ENCODE peak calls at places on chromosomes 1 and 21, in six cellular contexts. One of them, this sample, is unnamed.

GRCh38 chr21:42518216-42518615 is 4.6 kb downstream of the SLC37A1 start:
- DNase-seq in substantia nigra: no peak
- DNase-seq in activated T-helper 2 cell treated with anti-CD3 and anti-CD28 coated beads, Interferon-gamma antibody, Interleukin-2, Interleukin-4, amounts not matched to agents 10 μg/mL and 5 μg/mL and 100 μg/mL, durations not matched to agents 14 hours and 24 hours and 36 hours: no peak
- DNase-seq in globus pallidus: no peak
- DNase-seq in NCI-H1105 treated with DMSO at 0.1 percent for 48 hours: no peak
- DNase-seq in fibroblast of pulmonary artery: peak
- DNase-seq in this sample: no peak

GRCh38 chr1:202105571-202106339 is 17.0 kb upstream of the GPR37L1 start:
- DNase-seq in substantia nigra: no peak
- DNase-seq in activated T-helper 2 cell treated with anti-CD3 and anti-CD28 coated beads, Interferon-gamma antibody, Interleukin-2, Interleukin-4, amounts not matched to agents 10 μg/mL and 5 μg/mL and 100 μg/mL, durations not matched to agents 14 hours and 24 hours and 36 hours: no peak
- DNase-seq in globus pallidus: no peak
- DNase-seq in NCI-H1105 treated with DMSO at 0.1 percent for 48 hours: no peak
- DNase-seq in fibroblast of pulmonary artery: peak
- DNase-seq in this sample: no peak

GRCh38 chr1:54167422-54168139 is 14.8 kb upstream of the CDCP2 start:
- DNase-seq in substantia nigra: no peak
- DNase-seq in activated T-helper 2 cell treated with anti-CD3 and anti-CD28 coated beads, Interferon-gamma antibody, Interleukin-2, Interleukin-4, amounts not matched to agents 10 μg/mL and 5 μg/mL and 100 μg/mL, durations not matched to agents 14 hours and 24 hours and 36 hours: no peak
- DNase-seq in globus pallidus: no peak
- DNase-seq in NCI-H1105 treated with DMSO at 0.1 percent for 48 hours: no peak
- DNase-seq in fibroblast of pulmonary artery: peak
- DNase-seq in this sample: no peak

GRCh38 chr1:117029690-117030089 is 28.1 kb downstream of the CD101 start:
- DNase-seq in substantia nigra: no peak
- DNase-seq in activated T-helper 2 cell treated with anti-CD3 and anti-CD28 coated beads, Interferon-gamma antibody, Interleukin-2, Interleukin-4, amounts not matched to agents 10 μg/mL and 5 μg/mL and 100 μg/mL, durations not matched to agents 14 hours and 24 hours and 36 hours: no peak
- DNase-seq in globus pallidus: no peak
- DNase-seq in NCI-H1105 treated with DMSO at 0.1 percent for 48 hours: no peak
- DNase-seq in fibroblast of pulmonary artery: no peak
- DNase-seq in this sample: no peak

GRCh38 chr1:107821340-107821739 is 143.6 kb downstream of the VAV3 start:
- DNase-seq in substantia nigra: no peak
- DNase-seq in activated T-helper 2 cell treated with anti-CD3 and anti-CD28 coated beads, Interferon-gamma antibody, Interleukin-2, Interleukin-4, amounts not matched to agents 10 μg/mL and 5 μg/mL and 100 μg/mL, durations not matched to agents 14 hours and 24 hours and 36 hours: no peak
- DNase-seq in globus pallidus: no peak
- DNase-seq in NCI-H1105 treated with DMSO at 0.1 percent for 48 hours: no peak
- DNase-seq in fibroblast of pulmonary artery: no peak
- DNase-seq in this sample: no peak

GRCh38 chr21:26845066-26845749 is at the start of gene ADAMTS1:
- DNase-seq in substantia nigra: peak
- DNase-seq in activated T-helper 2 cell treated with anti-CD3 and anti-CD28 coated beads, Interferon-gamma antibody, Interleukin-2, Interleukin-4, amounts not matched to agents 10 μg/mL and 5 μg/mL and 100 μg/mL, durations not matched to agents 14 hours and 24 hours and 36 hours: peak
- DNase-seq in globus pallidus: peak
- DNase-seq in NCI-H1105 treated with DMSO at 0.1 percent for 48 hours: no peak
- DNase-seq in fibroblast of pulmonary artery: peak
- DNase-seq in this sample: peak

GRCh38 chr1:59738152-59738551 is 76.6 kb upstream of the HOOK1 start:
- DNase-seq in substantia nigra: no peak
- DNase-seq in activated T-helper 2 cell treated with anti-CD3 and anti-CD28 coated beads, Interferon-gamma antibody, Interleukin-2, Interleukin-4, amounts not matched to agents 10 μg/mL and 5 μg/mL and 100 μg/mL, durations not matched to agents 14 hours and 24 hours and 36 hours: no peak
- DNase-seq in globus pallidus: no peak
- DNase-seq in NCI-H1105 treated with DMSO at 0.1 percent for 48 hours: peak
- DNase-seq in fibroblast of pulmonary artery: no peak
- DNase-seq in this sample: peak

GRCh38 chr1:200029624-200030074 is 2.1 kb downstream of the NR5A2 start:
- DNase-seq in substantia nigra: no peak
- DNase-seq in activated T-helper 2 cell treated with anti-CD3 and anti-CD28 coated beads, Interferon-gamma antibody, Interleukin-2, Interleukin-4, amounts not matched to agents 10 μg/mL and 5 μg/mL and 100 μg/mL, durations not matched to agents 14 hours and 24 hours and 36 hours: no peak
- DNase-seq in globus pallidus: no peak
- DNase-seq in NCI-H1105 treated with DMSO at 0.1 percent for 48 hours: no peak
- DNase-seq in fibroblast of pulmonary artery: no peak
- DNase-seq in this sample: peak

GRCh38 chr1:58749646-58750045 is 34.2 kb downstream of the JUN start:
- DNase-seq in substantia nigra: no peak
- DNase-seq in activated T-helper 2 cell treated with anti-CD3 and anti-CD28 coated beads, Interferon-gamma antibody, Interleukin-2, Interleukin-4, amounts not matched to agents 10 μg/mL and 5 μg/mL and 100 μg/mL, durations not matched to agents 14 hours and 24 hours and 36 hours: no peak
- DNase-seq in globus pallidus: no peak
- DNase-seq in NCI-H1105 treated with DMSO at 0.1 percent for 48 hours: no peak
- DNase-seq in fibroblast of pulmonary artery: no peak
- DNase-seq in this sample: no peak

GRCh38 chr21:45528028-45528705 is 14.1 kb downstream of the SLC19A1 start:
- DNase-seq in substantia nigra: no peak
- DNase-seq in activated T-helper 2 cell treated with anti-CD3 and anti-CD28 coated beads, Interferon-gamma antibody, Interleukin-2, Interleukin-4, amounts not matched to agents 10 μg/mL and 5 μg/mL and 100 μg/mL, durations not matched to agents 14 hours and 24 hours and 36 hours: no peak
- DNase-seq in globus pallidus: no peak
- DNase-seq in NCI-H1105 treated with DMSO at 0.1 percent for 48 hours: no peak
- DNase-seq in fibroblast of pulmonary artery: no peak
- DNase-seq in this sample: no peak

GRCh38 chr1:213989071-213989739 is 1.4 kb downstream of the PROX1 start:
- DNase-seq in substantia nigra: no peak
- DNase-seq in activated T-helper 2 cell treated with anti-CD3 and anti-CD28 coated beads, Interferon-gamma antibody, Interleukin-2, Interleukin-4, amounts not matched to agents 10 μg/mL and 5 μg/mL and 100 μg/mL, durations not matched to agents 14 hours and 24 hours and 36 hours: no peak
- DNase-seq in globus pallidus: peak
- DNase-seq in NCI-H1105 treated with DMSO at 0.1 percent for 48 hours: peak
- DNase-seq in fibroblast of pulmonary artery: no peak
- DNase-seq in this sample: peak

GRCh38 chr1:48761986-48762385 is 14.7 kb downstream of the BEND5 start:
- DNase-seq in substantia nigra: no peak
- DNase-seq in activated T-helper 2 cell treated with anti-CD3 and anti-CD28 coated beads, Interferon-gamma antibody, Interleukin-2, Interleukin-4, amounts not matched to agents 10 μg/mL and 5 μg/mL and 100 μg/mL, durations not matched to agents 14 hours and 24 hours and 36 hours: no peak
- DNase-seq in globus pallidus: peak
- DNase-seq in NCI-H1105 treated with DMSO at 0.1 percent for 48 hours: no peak
- DNase-seq in fibroblast of pulmonary artery: peak
- DNase-seq in this sample: no peak

GRCh38 chr21:24118738-24119470 is 1488.4 kb downstream of the MRPL39 start:
- DNase-seq in substantia nigra: no peak
- DNase-seq in activated T-helper 2 cell treated with anti-CD3 and anti-CD28 coated beads, Interferon-gamma antibody, Interleukin-2, Interleukin-4, amounts not matched to agents 10 μg/mL and 5 μg/mL and 100 μg/mL, durations not matched to agents 14 hours and 24 hours and 36 hours: no peak
- DNase-seq in globus pallidus: no peak
- DNase-seq in NCI-H1105 treated with DMSO at 0.1 percent for 48 hours: no peak
- DNase-seq in fibroblast of pulmonary artery: peak
- DNase-seq in this sample: no peak

GRCh38 chr1:203083463-203083921 is 2.3 kb downstream of the MYOG start:
- DNase-seq in substantia nigra: no peak
- DNase-seq in activated T-helper 2 cell treated with anti-CD3 and anti-CD28 coated beads, Interferon-gamma antibody, Interleukin-2, Interleukin-4, amounts not matched to agents 10 μg/mL and 5 μg/mL and 100 μg/mL, durations not matched to agents 14 hours and 24 hours and 36 hours: no peak
- DNase-seq in globus pallidus: no peak
- DNase-seq in NCI-H1105 treated with DMSO at 0.1 percent for 48 hours: no peak
- DNase-seq in fibroblast of pulmonary artery: no peak
- DNase-seq in this sample: no peak

This sample was measured in COR-L47.